ENCODE peak calls at places on chromosomes 6 and 20, in ten cellular contexts. One of them, this sample, is unnamed.

GRCh38 chr6:33298773-33299236 is at the start of gene RGL2:
- DNase-seq in prostate gland: peak; percentile 82
- DNase-seq in SJCRH30: no peak
- DNase-seq in tibial nerve: peak; percentile 82
- DNase-seq in heart left ventricle: peak; percentile 95
- DNase-seq in psoas muscle: peak; percentile 94
- DNase-seq in sigmoid colon: peak; percentile 94
- DNase-seq in stomach: peak; percentile 83
- DNase-seq in CD8-positive, alpha-beta T cell: peak; percentile 57
- DNase-seq in CD8-positive, alpha-beta memory T cell: no peak
- DNase-seq in this sample: peak; percentile 79

GRCh38 chr6:79048611-79049010 is 29.4 kb downstream of the PHIP start:
- DNase-seq in prostate gland: no peak
- DNase-seq in SJCRH30: peak; percentile 37
- DNase-seq in tibial nerve: no peak
- DNase-seq in heart left ventricle: no peak
- DNase-seq in psoas muscle: no peak
- DNase-seq in sigmoid colon: no peak
- DNase-seq in stomach: no peak
- DNase-seq in CD8-positive, alpha-beta T cell: no peak
- DNase-seq in CD8-positive, alpha-beta memory T cell: no peak
- DNase-seq in this sample: no peak

GRCh38 chr6:73515204-73516101 is 5.4 kb downstream of the EEF1A1 start:
- DNase-seq in prostate gland: peak; percentile 65
- DNase-seq in SJCRH30: peak; percentile 70
- DNase-seq in tibial nerve: peak; percentile 60
- DNase-seq in heart left ventricle: no peak
- DNase-seq in psoas muscle: no peak
- DNase-seq in sigmoid colon: peak; percentile 71
- DNase-seq in stomach: peak; percentile 48
- DNase-seq in CD8-positive, alpha-beta T cell: peak; percentile 42
- DNase-seq in CD8-positive, alpha-beta memory T cell: peak; percentile 66
- DNase-seq in this sample: no peak

GRCh38 chr6:20377623-20378265 is 23.9 kb upstream of the E2F3 start:
- DNase-seq in prostate gland: no peak
- DNase-seq in SJCRH30: peak; percentile 73
- DNase-seq in tibial nerve: no peak
- DNase-seq in heart left ventricle: no peak
- DNase-seq in psoas muscle: no peak
- DNase-seq in sigmoid colon: no peak
- DNase-seq in stomach: no peak
- DNase-seq in CD8-positive, alpha-beta T cell: no peak
- DNase-seq in CD8-positive, alpha-beta memory T cell: no peak
- DNase-seq in this sample: no peak

GRCh38 chr20:6708010-6708409 is 59.5 kb upstream of the BMP2 start:
- DNase-seq in prostate gland: peak; percentile 26
- DNase-seq in SJCRH30: peak; percentile 28
- DNase-seq in tibial nerve: peak; percentile 50
- DNase-seq in heart left ventricle: peak; percentile 73
- DNase-seq in psoas muscle: peak; percentile 55
- DNase-seq in sigmoid colon: peak; percentile 71
- DNase-seq in stomach: peak; percentile 85
- DNase-seq in CD8-positive, alpha-beta T cell: no peak
- DNase-seq in CD8-positive, alpha-beta memory T cell: no peak
- DNase-seq in this sample: no peak

GRCh38 chr6:41167173-41167963 is 4.5 kb upstream of the TREM2 start:
- DNase-seq in prostate gland: no peak
- DNase-seq in SJCRH30: peak; percentile 71
- DNase-seq in tibial nerve: no peak
- DNase-seq in heart left ventricle: no peak
- DNase-seq in psoas muscle: no peak
- DNase-seq in sigmoid colon: no peak
- DNase-seq in stomach: no peak
- DNase-seq in CD8-positive, alpha-beta T cell: no peak
- DNase-seq in CD8-positive, alpha-beta memory T cell: no peak
- DNase-seq in this sample: no peak

GRCh38 chr6:84021625-84022024 is 11.9 kb upstream of the MRAP2 start:
- DNase-seq in prostate gland: no peak
- DNase-seq in SJCRH30: no peak
- DNase-seq in tibial nerve: no peak
- DNase-seq in heart left ventricle: no peak
- DNase-seq in psoas muscle: no peak
- DNase-seq in sigmoid colon: no peak
- DNase-seq in stomach: no peak
- DNase-seq in CD8-positive, alpha-beta T cell: no peak
- DNase-seq in CD8-positive, alpha-beta memory T cell: no peak
- DNase-seq in this sample: no peak

GRCh38 chr6:11665636-11666335 is 112.8 kb downstream of the ADTRP start:
- DNase-seq in prostate gland: no peak
- DNase-seq in SJCRH30: no peak
- DNase-seq in tibial nerve: no peak
- DNase-seq in heart left ventricle: no peak
- DNase-seq in psoas muscle: no peak
- DNase-seq in sigmoid colon: no peak
- DNase-seq in stomach: no peak
- DNase-seq in CD8-positive, alpha-beta T cell: no peak
- DNase-seq in CD8-positive, alpha-beta memory T cell: no peak
- DNase-seq in this sample: no peak

GRCh38 chr6:103729658-103730057 is 1130.1 kb downstream of the HACE1 start:
- DNase-seq in prostate gland: no peak
- DNase-seq in SJCRH30: no peak
- DNase-seq in tibial nerve: no peak
- DNase-seq in heart left ventricle: no peak
- DNase-seq in psoas muscle: no peak
- DNase-seq in sigmoid colon: no peak
- DNase-seq in stomach: no peak
- DNase-seq in CD8-positive, alpha-beta T cell: no peak
- DNase-seq in CD8-positive, alpha-beta memory T cell: no peak
- DNase-seq in this sample: no peak

GRCh38 chr20:54123587-54124180 is 50.1 kb downstream of the CYP24A1 start:
- DNase-seq in prostate gland: peak; percentile 88
- DNase-seq in SJCRH30: no peak
- DNase-seq in tibial nerve: no peak
- DNase-seq in heart left ventricle: no peak
- DNase-seq in psoas muscle: no peak
- DNase-seq in sigmoid colon: no peak
- DNase-seq in stomach: peak; percentile 84
- DNase-seq in CD8-positive, alpha-beta T cell: no peak
- DNase-seq in CD8-positive, alpha-beta memory T cell: no peak
- DNase-seq in this sample: no peak

DNA sequence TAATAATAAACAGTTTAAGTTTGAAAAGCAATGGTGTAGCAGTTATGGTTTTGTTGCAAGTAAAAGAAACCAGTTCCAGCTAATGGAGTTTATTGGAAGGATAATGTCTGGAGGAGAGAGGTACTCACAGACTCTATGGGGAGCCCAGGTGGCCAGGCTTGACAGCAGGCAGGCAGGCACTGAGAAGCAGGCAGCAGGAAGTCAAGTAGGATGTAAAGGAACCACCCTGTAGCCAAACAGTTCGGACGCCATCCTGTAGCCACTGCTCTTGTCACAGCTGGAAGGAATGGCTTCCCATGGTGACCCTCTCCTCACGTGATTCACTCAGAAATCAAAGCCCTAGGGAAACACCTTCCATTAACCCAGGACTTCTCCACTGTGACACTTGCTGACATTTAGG is 96.7 kb upstream of the MC3R start:
- DNase-seq in prostate gland: no peak
- DNase-seq in SJCRH30: no peak
- DNase-seq in tibial nerve: no peak
- DNase-seq in heart left ventricle: no peak
- DNase-seq in psoas muscle: no peak
- DNase-seq in sigmoid colon: no peak
- DNase-seq in stomach: no peak
- DNase-seq in CD8-positive, alpha-beta T cell: no peak
- DNase-seq in CD8-positive, alpha-beta memory T cell: no peak
- DNase-seq in this sample: no peak
- H3K9me3 ChIP-seq in prostate gland: no peaks in the 10 kb centered on the region
- H3K9me3 ChIP-seq in SJCRH30: no peaks in the 10 kb centered on the region
- H3K9me3 ChIP-seq in tibial nerve: no peaks in the 10 kb centered on the region
- H3K9me3 ChIP-seq in heart left ventricle: no peaks in the 10 kb centered on the region
- H3K9me3 ChIP-seq in psoas muscle: no peaks in the 10 kb centered on the region
- H3K9me3 ChIP-seq in sigmoid colon: no peaks in the 10 kb centered on the region
- H3K9me3 ChIP-seq in stomach: no peaks in the 10 kb centered on the region
- H3K9me3 ChIP-seq in CD8-positive, alpha-beta T cell: no peaks in the 10 kb centered on the region
- H3K9me3 ChIP-seq in CD8-positive, alpha-beta memory T cell: no peaks in the 10 kb centered on the region
- H3K9me3 ChIP-seq in this sample: no peaks in the 10 kb centered on the region

GRCh38 chr6:158039178-158039557 is 57.5 kb downstream of the SYNJ2 start:
- DNase-seq in prostate gland: no peak
- DNase-seq in SJCRH30: no peak
- DNase-seq in tibial nerve: no peak
- DNase-seq in heart left ventricle: no peak
- DNase-seq in psoas muscle: no peak
- DNase-seq in sigmoid colon: peak; percentile 59
- DNase-seq in stomach: no peak
- DNase-seq in CD8-positive, alpha-beta T cell: no peak
- DNase-seq in CD8-positive, alpha-beta memory T cell: no peak
- DNase-seq in this sample: no peak
- H3K4me1 ChIP-seq in prostate gland: peaks cover 30% of the 10 kb centered on the region
- H3K4me1 ChIP-seq in SJCRH30: peaks cover 55% of the 10 kb centered on the region
- H3K4me1 ChIP-seq in tibial nerve: peaks cover 4% of the 10 kb centered on the region
- H3K4me1 ChIP-seq in heart left ventricle: peaks cover 48% of the 10 kb centered on the region
- H3K4me1 ChIP-seq in psoas muscle: peaks cover 45% of the 10 kb centered on the region
- H3K4me1 ChIP-seq in sigmoid colon: peaks cover 56% of the 10 kb centered on the region
- H3K4me1 ChIP-seq in stomach: peaks cover 49% of the 10 kb centered on the region
- H3K4me1 ChIP-seq in CD8-positive, alpha-beta T cell: peaks cover 6% of the 10 kb centered on the region
- H3K4me1 ChIP-seq in CD8-positive, alpha-beta memory T cell: peaks cover 4% of the 10 kb centered on the region
- H3K4me1 ChIP-seq in this sample: no peaks in the 10 kb centered on the region

DNA sequence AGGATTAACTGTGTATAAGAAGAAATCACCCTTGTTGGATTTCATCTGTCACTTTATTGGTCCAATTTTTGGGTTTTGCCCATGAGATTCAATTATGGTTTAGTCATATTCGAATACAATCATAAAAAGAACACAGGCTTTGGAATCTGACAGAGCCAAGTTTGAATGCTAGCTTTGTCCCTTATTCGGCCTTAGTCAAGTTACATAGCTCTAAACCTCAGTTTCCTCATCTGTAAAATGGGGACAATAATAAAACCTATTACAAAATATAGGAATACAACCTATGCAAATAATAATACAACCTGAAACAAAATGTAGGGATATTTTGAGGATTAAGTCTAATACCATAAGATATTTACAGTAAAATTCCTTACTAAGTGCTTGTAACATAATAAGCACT is 57.7 kb downstream of the PRPH2 start:
- DNase-seq in prostate gland: no peak
- DNase-seq in SJCRH30: no peak
- DNase-seq in tibial nerve: no peak
- DNase-seq in heart left ventricle: no peak
- DNase-seq in psoas muscle: no peak
- DNase-seq in sigmoid colon: no peak
- DNase-seq in stomach: no peak
- DNase-seq in CD8-positive, alpha-beta T cell: no peak
- DNase-seq in CD8-positive, alpha-beta memory T cell: no peak
- DNase-seq in this sample: no peak
- H3K4me3 ChIP-seq in prostate gland: no peak overlapping the region
- H3K4me3 ChIP-seq in SJCRH30: no peak overlapping the region
- H3K4me3 ChIP-seq in tibial nerve: no peak overlapping the region
- H3K4me3 ChIP-seq in heart left ventricle: no peak overlapping the region
- H3K4me3 ChIP-seq in psoas muscle: no peak overlapping the region
- H3K4me3 ChIP-seq in sigmoid colon: no peak overlapping the region
- H3K4me3 ChIP-seq in stomach: no peak overlapping the region
- H3K4me3 ChIP-seq in CD8-positive, alpha-beta T cell: no peak overlapping the region
- H3K4me3 ChIP-seq in CD8-positive, alpha-beta memory T cell: no peak overlapping the region
- H3K4me3 ChIP-seq in this sample: no peak overlapping the region

GRCh38 chr6:161210857-161211256 is 63.0 kb downstream of the AGPAT4 start:
- DNase-seq in prostate gland: no peak
- DNase-seq in SJCRH30: no peak
- DNase-seq in tibial nerve: no peak
- DNase-seq in heart left ventricle: no peak
- DNase-seq in psoas muscle: no peak
- DNase-seq in sigmoid colon: no peak
- DNase-seq in stomach: no peak
- DNase-seq in CD8-positive, alpha-beta T cell: no peak
- DNase-seq in CD8-positive, alpha-beta memory T cell: no peak
- DNase-seq in this sample: no peak

GRCh38 chr6:161215193-161215592 is 58.7 kb downstream of the AGPAT4 start:
- DNase-seq in prostate gland: no peak
- DNase-seq in SJCRH30: no peak
- DNase-seq in tibial nerve: no peak
- DNase-seq in heart left ventricle: no peak
- DNase-seq in psoas muscle: no peak
- DNase-seq in sigmoid colon: no peak
- DNase-seq in stomach: no peak
- DNase-seq in CD8-positive, alpha-beta T cell: no peak
- DNase-seq in CD8-positive, alpha-beta memory T cell: no peak
- DNase-seq in this sample: no peak

GRCh38 chr6:161214722-161215121 is 59.1 kb downstream of the AGPAT4 start:
- DNase-seq in prostate gland: no peak
- DNase-seq in SJCRH30: no peak
- DNase-seq in tibial nerve: no peak
- DNase-seq in heart left ventricle: no peak
- DNase-seq in psoas muscle: no peak
- DNase-seq in sigmoid colon: no peak
- DNase-seq in stomach: no peak
- DNase-seq in CD8-positive, alpha-beta T cell: no peak
- DNase-seq in CD8-positive, alpha-beta memory T cell: no peak
- DNase-seq in this sample: no peak

GRCh38 chr6:161212902-161213301 is 61.0 kb downstream of the AGPAT4 start:
- DNase-seq in prostate gland: no peak
- DNase-seq in SJCRH30: no peak
- DNase-seq in tibial nerve: no peak
- DNase-seq in heart left ventricle: no peak
- DNase-seq in psoas muscle: no peak
- DNase-seq in sigmoid colon: no peak
- DNase-seq in stomach: peak; percentile 57
- DNase-seq in CD8-positive, alpha-beta T cell: no peak
- DNase-seq in CD8-positive, alpha-beta memory T cell: no peak
- DNase-seq in this sample: no peak

GRCh38 chr6:161211380-161212035 is 62.4 kb downstream of the AGPAT4 start:
- DNase-seq in prostate gland: no peak
- DNase-seq in SJCRH30: peak; percentile 38
- DNase-seq in tibial nerve: no peak
- DNase-seq in heart left ventricle: no peak
- DNase-seq in psoas muscle: no peak
- DNase-seq in sigmoid colon: no peak
- DNase-seq in stomach: no peak
- DNase-seq in CD8-positive, alpha-beta T cell: no peak
- DNase-seq in CD8-positive, alpha-beta memory T cell: no peak
- DNase-seq in this sample: no peak
- H3K9me3 ChIP-seq in prostate gland: no peaks in the 10 kb centered on the region
- H3K9me3 ChIP-seq in SJCRH30: peaks cover 25% of the 10 kb centered on the region
- H3K9me3 ChIP-seq in tibial nerve: no peaks in the 10 kb centered on the region
- H3K9me3 ChIP-seq in heart left ventricle: no peaks in the 10 kb centered on the region
- H3K9me3 ChIP-seq in psoas muscle: no peaks in the 10 kb centered on the region
- H3K9me3 ChIP-seq in sigmoid colon: no peaks in the 10 kb centered on the region
- H3K9me3 ChIP-seq in stomach: no peaks in the 10 kb centered on the region
- H3K9me3 ChIP-seq in CD8-positive, alpha-beta T cell: no peaks in the 10 kb centered on the region
- H3K9me3 ChIP-seq in CD8-positive, alpha-beta memory T cell: no peaks in the 10 kb centered on the region
- H3K9me3 ChIP-seq in this sample: peaks cover 8% of the 10 kb centered on the region

DNA sequence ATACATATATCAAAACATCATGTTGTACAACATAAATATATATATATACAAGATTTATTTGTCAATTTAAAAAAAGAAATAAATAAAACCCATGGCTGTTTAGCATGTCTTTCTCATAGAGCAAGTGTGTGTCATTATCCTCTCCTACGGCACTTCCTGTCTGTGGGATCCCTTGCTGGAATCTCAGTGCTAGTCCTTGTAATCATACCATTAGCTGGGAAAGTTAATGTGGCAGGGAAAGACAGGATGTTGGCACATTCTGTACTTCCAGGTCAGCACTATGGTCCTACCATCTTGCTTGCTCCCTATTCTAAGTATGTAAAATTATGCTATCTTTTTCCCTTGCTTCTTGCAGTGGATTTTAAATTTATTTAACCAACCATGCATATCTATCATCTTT is 9.5 kb upstream of the SLC17A3 start:
- DNase-seq in prostate gland: no peak
- DNase-seq in SJCRH30: no peak
- DNase-seq in tibial nerve: no peak
- DNase-seq in heart left ventricle: no peak
- DNase-seq in psoas muscle: no peak
- DNase-seq in sigmoid colon: no peak
- DNase-seq in stomach: no peak
- DNase-seq in CD8-positive, alpha-beta T cell: no peak
- DNase-seq in CD8-positive, alpha-beta memory T cell: no peak
- DNase-seq in this sample: no peak
- H3K4me1 ChIP-seq in prostate gland: no peaks in the 10 kb centered on the region
- H3K4me1 ChIP-seq in SJCRH30: no peaks in the 10 kb centered on the region
- H3K4me1 ChIP-seq in tibial nerve: no peaks in the 10 kb centered on the region
- H3K4me1 ChIP-seq in heart left ventricle: no peaks in the 10 kb centered on the region
- H3K4me1 ChIP-seq in psoas muscle: no peaks in the 10 kb centered on the region
- H3K4me1 ChIP-seq in sigmoid colon: no peaks in the 10 kb centered on the region
- H3K4me1 ChIP-seq in stomach: no peaks in the 10 kb centered on the region
- H3K4me1 ChIP-seq in CD8-positive, alpha-beta T cell: no peaks in the 10 kb centered on the region
- H3K4me1 ChIP-seq in CD8-positive, alpha-beta memory T cell: no peaks in the 10 kb centered on the region
- H3K4me1 ChIP-seq in this sample: no peaks in the 10 kb centered on the region